ENCODE peak calls at places on chromosome 6, in five cellular contexts. E is gastrocnemius medialis, B is spleen, U is sigmoid colon, L is uterus. Y is an unnamed sample. For H3K4me1, the result is how much of the 10 kb centered on the place peaks cover.

GRCh38 chr6:144335914-144336313 is 50.8 kb downstream of the UTRN start:
- DNase-seq in E (no peak), B (peak), U (no peak), L (no peak), Y (no peak)

GRCh38 chr6:46584586-46584985 is 68.0 kb downstream of the CYP39A1 start:
- DNase-seq in E (no peak), B (no peak), U (no peak), L (no peak), Y (no peak)

GRCh38 chr6:167299641-167300308 is 8.7 kb downstream of the UNC93A start:
- DNase-seq in E (no peak), B (peak), U (no peak), L (no peak), Y (no peak)

GRCh38 chr6:49551866-49552129 is 1.3 kb downstream of the C6orf141 start:
- DNase-seq in E (no peak), B (no peak), U (no peak), L (no peak), Y (no peak)

GRCh38 chr6:113299526-113299925 is 557.6 kb upstream of the MARCKS start:
- DNase-seq in E (no peak), B (no peak), U (no peak), L (no peak), Y (no peak)

GRCh38 chr6:38350220-38350619 is 289.5 kb downstream of the BTBD9 start:
- DNase-seq in E (no peak), B (no peak), U (no peak), L (no peak), Y (no peak)

GRCh38 chr6:111573118-111573883 is 32.4 kb downstream of the TRAF3IP2 start:
- DNase-seq in E (no peak), B (no peak), U (peak), L (peak), Y (no peak)

GRCh38 chr6:34181903-34182302 is 36.0 kb upstream of the GRM4 start:
- DNase-seq in E (no peak), B (no peak), U (no peak), L (no peak), Y (no peak)

GRCh38 chr6:74115674-74116073 is 419.7 kb downstream of the CD109 start:
- DNase-seq in E (no peak), B (no peak), U (no peak), L (no peak), Y (no peak)

GRCh38 chr6:119350202-119351004 is 842 bp upstream of the MAN1A1 start:
- DNase-seq in E (no peak), B (no peak), U (no peak), L (peak), Y (no peak)

GRCh38 chr6:41813469-41813868 is 26.0 kb downstream of the TOMM6 start:
- DNase-seq in E (no peak), B (no peak), U (no peak), L (no peak), Y (no peak)

GRCh38 chr6:112802154-112802553 is 455.0 kb downstream of the RFPL4B start:
- DNase-seq in E (no peak), B (no peak), U (no peak), L (no peak), Y (no peak)

GRCh38 chr6:133644548-133644947 is 244.4 kb upstream of the TCF21 start:
- DNase-seq in E (no peak), B (no peak), U (no peak), L (no peak), Y (no peak)

GRCh38 chr6:166143011-166143410 is 24.6 kb downstream of the TBXT start:
- DNase-seq in E (no peak), B (no peak), U (no peak), L (no peak), Y (no peak)

GRCh38 chr6:38567436-38567835 is 72.3 kb downstream of the BTBD9 start:
- DNase-seq in E (peak), B (no peak), U (peak), L (peak), Y (no peak)

GRCh38 chr6:87501809-87502572 is 29.2 kb downstream of the SLC35A1 start:
- DNase-seq in E (no peak), B (no peak), U (no peak), L (no peak), Y (no peak)

GRCh38 chr6:134979142-134979541 is 29.2 kb upstream of the ALDH8A1 start:
- DNase-seq in E (no peak), B (no peak), U (no peak), L (no peak), Y (no peak)

GRCh38 chr6:46781478-46782378 is 11.5 kb upstream of the MEP1A start:
- DNase-seq in E (no peak), B (no peak), U (no peak), L (peak), Y (peak)

GRCh38 chr6:166927942-166928643 is 28.3 kb downstream of the RNASET2 start:
- DNase-seq in E (no peak), B (no peak), U (no peak), L (peak), Y (no peak)

GRCh38 chr6:111583986-111584385 is 21.7 kb downstream of the TRAF3IP2 start:
- DNase-seq in E (no peak), B (no peak), U (no peak), L (no peak), Y (no peak)

GRCh38 chr6:12075067-12075563 is 63.0 kb downstream of the HIVEP1 start:
- DNase-seq in E (no peak), B (no peak), U (no peak), L (no peak), Y (no peak)

GRCh38 chr6:106574729-106575458 is 54.4 kb downstream of the RTN4IP1 start:
- DNase-seq in E (peak), B (no peak), U (no peak), L (no peak), Y (no peak)

GRCh38 chr6:38933426-38933825 is 115.2 kb upstream of the GLP1R start:
- DNase-seq in E (no peak), B (no peak), U (no peak), L (no peak), Y (no peak)

GRCh38 chr6:131998255-131998982 is 47.2 kb upstream of the CCN2 start:
- DNase-seq in E (no peak), B (no peak), U (no peak), L (peak), Y (peak)

GRCh38 chr6:307065-307814 is 15.0 kb downstream of the DUSP22 start:
- DNase-seq in E (no peak), B (no peak), U (no peak), L (no peak), Y (no peak)

GRCh38 chr6:32868257-32868788 is 14.3 kb downstream of the PSMB9 start:
- DNase-seq in E (peak), B (peak), U (peak), L (peak), Y (no peak)

GRCh38 chr6:82646231-82646615 is 282.6 kb downstream of the TPBG start:
- DNase-seq in E (no peak), B (no peak), U (no peak), L (no peak), Y (no peak)

GRCh38 chr6:1503811-1504210 is 105.9 kb upstream of the FOXC1 start:
- DNase-seq in E (no peak), B (no peak), U (no peak), L (no peak), Y (no peak)

GRCh38 chr6:105911106-105911629 is 175.0 kb upstream of the PRDM1 start:
- DNase-seq in E (no peak), B (no peak), U (no peak), L (no peak), Y (no peak)

GRCh38 chr6:165556116-165556843 is 106.8 kb downstream of the PDE10A start:
- DNase-seq in E (no peak), B (no peak), U (no peak), L (no peak), Y (no peak)

GRCh38 chr6:75747985-75748742 is 875 bp upstream of the MYO6 start:
- DNase-seq in E (no peak), B (no peak), U (no peak), L (no peak), Y (no peak)

GRCh38 chr6:10521104-10521808 is at the start of gene GCNT2:
- DNase-seq in E (no peak), B (no peak), U (no peak), L (no peak), Y (no peak)

GRCh38 chr6:79305020-79305419 is 70.5 kb upstream of the HMGN3 start:
- DNase-seq in E (no peak), B (no peak), U (no peak), L (no peak), Y (no peak)

GRCh38 chr6:158041370-158041769 is 59.7 kb downstream of the SYNJ2 start:
- DNase-seq in E (no peak), B (no peak), U (no peak), L (no peak), Y (no peak)

GRCh38 chr6:89487864-89488263 is 54.9 kb downstream of the ANKRD6 start:
- DNase-seq in E (peak), B (no peak), U (no peak), L (no peak), Y (no peak)

GRCh38 chr6:87925373-87926060 is 122.1 kb upstream of the SPACA1 start:
- DNase-seq in E (peak), B (peak), U (no peak), L (no peak), Y (no peak)

GRCh38 chr6:119347466-119348307 is 1.9 kb downstream of the MAN1A1 start:
- DNase-seq in E (peak), B (peak), U (peak), L (peak), Y (no peak)

GRCh38 chr6:4774296-4774695 is 1.9 kb upstream of the CDYL start:
- DNase-seq in E (no peak), B (no peak), U (no peak), L (no peak), Y (no peak)

GRCh38 chr6:87706187-87706966 is 4.3 kb upstream of the AKIRIN2 start:
- DNase-seq in E (no peak), B (no peak), U (no peak), L (no peak), Y (no peak)

GRCh38 chr6:30238178-30238795 is 25.1 kb upstream of the TRIM26 start:
- DNase-seq in E (no peak), B (no peak), U (no peak), L (no peak), Y (no peak)
- TF ChIP-seq CTCF in E (no peak), B (no peak), U (no peak), L (no peak), Y (no peak)

GRCh38 chr6:169702640-169703246 is 817 bp downstream of the C6orf120 start:
- DNase-seq in E (no peak), B (no peak), U (no peak), L (no peak), Y (no peak)

GRCh38 chr6:169701953-169702639 is at the start of the genes C6orf120 and WDR27:
- DNase-seq in E (peak), B (peak), U (peak), L (peak), Y (peak)

GRCh38 chr6:169695131-169695530 is 6.7 kb downstream of the WDR27 start:
- DNase-seq in E (no peak), B (no peak), U (no peak), L (no peak), Y (no peak)

GRCh38 chr6:169701218-169701952 is 444 bp downstream of the WDR27 start:
- DNase-seq in E (no peak), B (no peak), U (peak), L (peak), Y (no peak)

DNA sequence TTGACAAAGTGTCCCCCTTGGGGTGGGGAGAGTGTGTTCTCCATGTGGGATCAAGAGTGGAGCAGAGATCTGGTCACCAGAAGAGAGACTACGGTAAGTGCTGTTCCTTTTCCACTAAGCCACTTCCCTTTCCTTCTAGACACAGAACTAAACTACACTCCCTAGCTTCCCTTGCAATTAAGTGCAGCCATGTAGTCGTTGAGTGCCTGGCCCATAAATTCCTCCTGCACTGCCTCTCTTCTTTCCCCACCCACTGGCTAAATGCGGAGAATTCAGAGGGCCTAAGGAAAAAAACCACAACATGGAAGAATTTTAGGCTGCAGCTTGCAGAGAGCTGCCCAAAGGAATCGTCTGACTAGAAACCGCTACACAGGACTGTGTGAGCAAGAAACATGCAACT is 1.5 kb downstream of the WDR27 start:
- DNase-seq in E (no peak), B (no peak), U (no peak), L (no peak), Y (no peak)
- H3K4me3 ChIP-seq in E (no peak), B (no peak), U (no peak), L (no peak), Y (peak)

DNA sequence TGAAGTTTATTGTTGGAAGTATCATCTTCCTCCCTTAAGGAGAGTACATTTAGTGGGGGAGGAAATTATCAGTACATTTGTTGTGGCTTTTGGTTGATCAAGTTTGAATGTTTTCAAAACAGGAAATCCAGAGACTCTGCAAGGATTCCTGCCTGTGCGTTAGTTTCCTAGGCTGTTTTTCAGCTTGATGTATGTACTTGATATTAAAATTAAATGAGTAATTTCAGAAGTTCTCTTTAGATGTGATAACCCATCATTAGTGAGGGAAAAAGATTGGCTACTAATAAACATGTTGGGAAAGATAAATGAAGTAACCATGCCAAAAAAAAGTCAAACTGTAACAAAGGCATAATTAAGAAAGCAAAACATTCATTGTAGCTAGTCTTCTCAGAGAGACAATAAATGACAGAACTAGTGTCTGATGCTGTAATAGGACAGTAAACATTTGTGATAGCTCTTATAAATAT is 88.0 kb upstream of the TULP1 start:
- DNase-seq in E (no peak), B (no peak), U (no peak), L (no peak), Y (no peak)
- H3K4me1 ChIP-seq in E (half or more), B (under half), U (half or more), L (half or more), Y (half or more)

DNA sequence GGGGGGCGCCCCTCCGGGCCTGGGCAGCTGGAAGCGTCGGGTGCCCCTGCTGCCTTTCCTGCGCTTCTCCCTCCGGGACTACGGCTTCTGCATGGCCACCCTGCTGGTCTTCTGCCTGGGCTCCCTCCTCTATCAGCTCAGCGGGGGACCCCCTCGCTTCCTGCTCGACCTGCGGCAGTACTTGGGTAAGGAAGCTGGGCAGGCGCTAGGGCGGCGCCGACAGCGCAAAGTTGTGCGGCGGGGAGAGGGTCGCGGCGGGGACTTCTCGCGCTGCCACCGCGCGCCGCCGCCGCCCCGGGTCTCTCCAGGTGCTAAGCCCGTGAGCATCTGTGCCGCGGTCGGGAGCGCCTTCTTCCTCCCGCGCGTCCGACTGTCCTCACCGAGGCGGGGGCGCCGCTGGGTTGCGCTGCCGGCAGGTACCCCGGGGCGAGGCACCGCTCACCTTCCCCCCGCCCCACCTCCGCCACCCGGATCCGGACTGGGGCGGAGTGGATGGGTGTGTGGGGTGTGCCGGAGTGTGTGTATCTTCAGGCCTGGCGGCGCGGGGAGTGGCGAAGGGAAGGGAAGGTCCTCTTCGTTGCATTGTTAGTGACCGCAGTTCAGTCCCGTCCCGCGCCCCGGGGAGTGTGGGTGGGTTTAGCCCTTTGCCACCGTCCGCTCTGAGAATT is 797 bp downstream of the UST start:
- DNase-seq in E (no peak), B (peak), U (peak), L (peak), Y (no peak)
- TF ChIP-seq CTCF in E (no peak), B (no peak), U (no peak), L (no peak), Y (no peak)

DNA sequence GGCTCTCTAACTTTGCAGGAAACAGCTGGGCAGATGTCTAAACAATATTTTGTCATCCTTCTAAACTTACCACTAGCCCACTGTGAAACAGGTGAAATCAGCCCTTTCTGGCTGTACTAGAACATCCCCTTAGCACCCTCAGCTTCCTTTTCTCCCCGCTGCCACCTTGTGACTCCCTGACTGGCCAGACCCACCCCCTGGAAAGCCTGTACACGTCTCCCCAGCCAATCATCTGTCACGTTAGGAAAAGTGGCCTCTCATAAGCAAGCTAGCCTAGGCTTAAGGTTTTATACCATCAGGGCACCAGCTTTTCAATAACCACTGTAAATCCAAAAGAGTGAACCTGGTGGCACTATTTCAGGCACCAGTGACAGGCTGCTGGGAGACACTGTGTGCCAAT is 88.6 kb upstream of the E2F3 start:
- DNase-seq in E (no peak), B (no peak), U (no peak), L (no peak), Y (no peak)
- H3K4me3 ChIP-seq in E (no peak), B (no peak), U (no peak), L (no peak), Y (no peak)

GRCh38 chr6:139287868-139288267 is 3.9 kb downstream of the TXLNB start:
- DNase-seq in E (no peak), B (no peak), U (no peak), L (no peak), Y (no peak)
- H3K4me1 ChIP-seq in E (half or more), B (under half), U (under half), L (under half), Y (under half)

GRCh38 chr6:2738373-2738979 is 12.2 kb downstream of the MYLK4 start:
- DNase-seq in E (no peak), B (no peak), U (no peak), L (peak), Y (no peak)
- TF ChIP-seq CTCF in E (peak), B (peak), U (peak), L (peak), Y (peak)

GRCh38 chr6:53235508-53235907 is 86.9 kb upstream of the GCM1 start:
- DNase-seq in E (no peak), B (no peak), U (no peak), L (no peak), Y (no peak)
- H3K4me3 ChIP-seq in E (no peak), B (no peak), U (no peak), L (no peak), Y (no peak)

DNA sequence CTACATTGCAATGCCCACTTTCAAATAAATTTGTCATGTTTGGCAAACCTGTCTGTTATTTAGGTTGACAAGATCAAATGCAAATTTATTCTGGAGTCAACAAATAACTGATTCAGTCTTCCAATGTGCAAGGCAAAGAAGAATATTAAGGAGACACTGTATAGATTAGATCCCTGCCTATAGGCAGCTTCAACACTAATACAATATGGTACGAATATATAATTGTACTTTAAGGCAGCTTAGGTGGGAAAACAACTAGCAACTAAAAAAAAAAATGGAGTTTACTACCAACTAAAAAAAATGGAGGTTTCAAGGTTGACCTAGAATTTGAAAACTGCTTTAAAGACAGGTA is 1.7 kb upstream of the PHF10 start:
- DNase-seq in E (no peak), B (no peak), U (no peak), L (no peak), Y (no peak)
- H3K4me1 ChIP-seq in E (under half), B (under half), U (under half), L (under half), Y (under half)

DNA sequence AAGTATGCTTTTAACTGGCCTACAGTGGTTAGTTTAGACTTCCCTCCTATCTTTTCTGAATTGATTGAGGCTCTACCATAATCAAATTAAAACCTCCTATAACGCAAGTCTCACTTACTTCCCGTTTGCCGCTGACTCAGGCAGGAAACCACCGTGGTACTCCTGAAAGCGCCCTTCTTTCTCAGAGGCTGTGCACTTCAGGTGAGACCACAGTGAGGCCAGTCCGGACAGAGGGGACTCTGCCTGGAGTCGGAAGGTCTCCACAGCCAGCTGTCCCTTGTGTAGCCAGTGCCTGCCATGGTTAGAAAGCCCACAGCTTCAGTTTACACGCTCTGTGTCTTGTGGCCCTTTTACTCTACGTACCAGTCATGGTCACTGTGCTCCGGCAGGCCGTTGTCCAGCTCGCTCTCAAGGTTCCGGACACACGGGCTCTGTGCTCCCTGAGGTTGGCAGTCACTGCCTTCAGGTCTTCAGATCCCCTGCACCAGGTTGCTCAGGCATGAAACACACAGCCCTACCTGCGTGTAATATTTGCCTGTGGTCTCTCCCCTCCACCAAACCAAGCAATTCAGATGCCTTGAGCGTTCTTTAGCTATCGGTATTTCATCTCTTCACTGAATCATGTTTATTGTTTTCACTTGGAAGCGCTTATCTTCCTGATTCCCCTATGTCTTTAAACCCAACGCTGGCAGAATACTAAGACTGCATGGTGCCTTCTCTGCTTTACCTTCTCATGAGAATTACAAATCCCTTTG is 178.8 kb downstream of the SMOC2 start:
- DNase-seq in E (no peak), B (no peak), U (peak), L (no peak), Y (no peak)
- TF ChIP-seq CTCF in E (no peak), B (no peak), U (no peak), L (no peak), Y (no peak)